ENCODE peak calls at places on chromosomes 3 and 15, in eight cellular contexts. A is activated CD8-positive, alpha-beta memory T cell treated with anti-CD3 and anti-CD28 coated beads for 48 hours; M is Calu3; U is substantia nigra; Q is stimulated activated CD8-positive, alpha-beta memory T cell treated with anti-CD3 and anti-CD28 coated beads, Interleukin-15, amount 100 ng/mL, for 24 hours; Z is putamen; E is H7; X is GM20000. N is an unnamed sample.

GRCh38 chr15:36026627-36027026 is 480.7 kb upstream of the DPH6 start:
- DNase-seq in U (no peak), Q (no peak), X (no peak), A (no peak), M (no peak), Z (no peak), E (no peak), N (no peak)

GRCh38 chr3:129908417-129908816 is 14.9 kb upstream of the TMCC1 start:
- DNase-seq in E (no peak), Z (no peak), A (no peak), M (peak), X (no peak), U (no peak), Q (no peak), N (no peak)

GRCh38 chr15:78341057-78341763 is 1.1 kb downstream of the CRABP1 start:
- DNase-seq in Q (no peak), M (peak), Z (no peak), X (no peak), A (no peak), U (no peak), E (peak), N (no peak)

GRCh38 chr3:43288366-43288765 is 2.0 kb downstream of the SNRK start:
- DNase-seq in M (no peak), Z (no peak), A (no peak), Q (no peak), E (no peak), X (peak), U (no peak), N (no peak)

GRCh38 chr3:135905058-135905724 is 60.3 kb upstream of the PPP2R3A start:
- DNase-seq in M (peak), X (no peak), U (no peak), A (no peak), E (peak), Z (no peak), Q (no peak), N (no peak)

GRCh38 chr3:58296269-58296668 is 9.8 kb upstream of the RPP14 start:
- DNase-seq in U (peak), E (no peak), Z (peak), A (no peak), M (no peak), Q (no peak), X (no peak), N (no peak)

GRCh38 chr3:58163234-58163633 is 47.5 kb downstream of the DNASE1L3 start:
- DNase-seq in M (no peak), A (no peak), U (no peak), Q (no peak), X (no peak), E (no peak), Z (no peak), N (no peak)

GRCh38 chr3:188649521-188649920 is 495.6 kb downstream of the LPP start:
- DNase-seq in U (no peak), A (no peak), X (no peak), E (no peak), Z (no peak), Q (no peak), M (no peak), N (no peak)

GRCh38 chr3:42443819-42444436 is 33.5 kb upstream of the LYZL4 start:
- DNase-seq in M (peak), X (peak), U (peak), Z (peak), Q (peak), A (peak), E (peak), N (peak)

GRCh38 chr15:84955089-84955848 is 26.4 kb upstream of the PDE8A start:
- DNase-seq in U (no peak), Q (no peak), A (no peak), E (peak), M (peak), Z (peak), X (peak), N (peak)

GRCh38 chr3:195102609-195103467 is 168.1 kb downstream of the XXYLT1 start:
- DNase-seq in E (no peak), Z (no peak), X (no peak), U (no peak), A (no peak), M (peak), Q (no peak), N (no peak)

GRCh38 chr15:52331490-52332240 is 36.1 kb upstream of the MYO5C start:
- DNase-seq in A (no peak), U (no peak), X (peak), Q (peak), Z (peak), E (peak), M (peak), N (no peak)

GRCh38 chr3:138724433-138724832 is 110.3 kb downstream of the PIK3CB start:
- DNase-seq in U (no peak), A (no peak), Z (no peak), E (peak), Q (no peak), X (no peak), M (no peak), N (no peak)

GRCh38 chr3:58529516-58530353 is 7.3 kb downstream of the ACOX2 start:
- DNase-seq in U (no peak), Z (no peak), X (no peak), E (peak), A (no peak), Q (no peak), M (peak), N (peak)

N was measured in right atrium auricular region.